ENCODE peak calls at places on chromosomes 3 and 15, in nine cellular contexts. S is GM19239, Y is lower lobe of right lung, T is HFFc6, X is Calu3, L is mammary epithelial cell, H is cardiac fibroblast, A is non-pigmented ciliary epithelial cell, M is EL. W is an unnamed sample.

GRCh38 chr15:28107111-28107893 is 8.2 kb upstream of the OCA2 start:
- DNase-seq in S (no peak), Y (peak; percentile 49), T (no peak), X (no peak), L (no peak), H (peak; percentile 34), A (no peak), M (peak; percentile 30), W (no peak)

GRCh38 chr3:111227216-111227615 is 155.6 kb downstream of the NECTIN3 start:
- DNase-seq in S (no peak), Y (no peak), T (peak; percentile 58), X (no peak), L (peak; percentile 80), H (peak; percentile 76), A (peak; percentile 42), M (peak; percentile 70), W (no peak)

GRCh38 chr3:110900583-110900982 is 171.0 kb upstream of the NECTIN3 start:
- DNase-seq in S (no peak), Y (no peak), T (peak; percentile 77), X (no peak), L (no peak), H (peak; percentile 6), A (no peak), M (peak; percentile 76), W (no peak)

GRCh38 chr3:137222736-137223135 is 265.0 kb downstream of the IL20RB start:
- DNase-seq in S (no peak), Y (no peak), T (no peak), X (no peak), L (no peak), H (no peak), A (no peak), M (no peak), W (no peak)

GRCh38 chr3:137148917-137149316 is 191.1 kb downstream of the IL20RB start:
- DNase-seq in S (no peak), Y (no peak), T (no peak), X (no peak), L (no peak), H (no peak), A (no peak), M (no peak), W (no peak)

GRCh38 chr3:31268868-31269267 is 263.9 kb upstream of the STT3B start:
- DNase-seq in S (no peak), Y (no peak), T (no peak), X (no peak), L (no peak), H (no peak), A (no peak), M (no peak), W (no peak)

GRCh38 chr15:66586155-66586976 is 20.6 kb upstream of the LCTL start:
- DNase-seq in S (no peak), Y (no peak), T (no peak), X (no peak), L (no peak), H (no peak), A (no peak), M (no peak), W (no peak)

GRCh38 chr15:100245496-100245838 is 96.3 kb downstream of the ADAMTS17 start:
- DNase-seq in S (no peak), Y (no peak), T (no peak), X (no peak), L (no peak), H (no peak), A (no peak), M (no peak), W (no peak)

GRCh38 chr15:57635300-57635944 is 43.7 kb downstream of the MYZAP start:
- DNase-seq in S (no peak), Y (no peak), T (no peak), X (no peak), L (no peak), H (no peak), A (no peak), M (no peak), W (no peak)

GRCh38 chr15:37100109-37100873 is at the start of gene MEIS2:
- DNase-seq in S (peak; percentile 78), Y (peak; percentile 91), T (peak; percentile 87), X (peak; percentile 80), L (peak; percentile 87), H (peak; percentile 92), A (peak; percentile 73), M (peak; percentile 92), W (peak; percentile 64)

GRCh38 chr15:44999105-44999504 is 23.9 kb upstream of the SORD start:
- DNase-seq in S (no peak), Y (no peak), T (no peak), X (no peak), L (no peak), H (no peak), A (no peak), M (no peak), W (no peak)

GRCh38 chr3:128487538-128487812 is 5.5 kb downstream of the GATA2 start:
- DNase-seq in S (no peak), Y (no peak), T (no peak), X (no peak), L (no peak), H (no peak), A (no peak), M (no peak), W (no peak)

GRCh38 chr15:76401285-76401684 is 64.7 kb downstream of the ISL2 start:
- DNase-seq in S (no peak), Y (no peak), T (peak; percentile 38), X (no peak), L (peak; percentile 11), H (peak; percentile 32), A (no peak), M (peak; percentile 33), W (peak; percentile 12)

GRCh38 chr3:174191380-174191779 is 667.8 kb upstream of the NAALADL2 start:
- DNase-seq in S (no peak), Y (no peak), T (no peak), X (no peak), L (no peak), H (no peak), A (no peak), M (no peak), W (no peak)

GRCh38 chr15:92158426-92158825 is 235.3 kb upstream of the ST8SIA2 start:
- DNase-seq in S (no peak), Y (no peak), T (no peak), X (peak; percentile 81), L (peak; percentile 88), H (peak; percentile 3), A (no peak), M (no peak), W (no peak)

GRCh38 chr3:158097571-158098553 is 8.4 kb downstream of the SHOX2 start:
- DNase-seq in S (peak; percentile 74), Y (peak; percentile 82), T (no peak), X (peak; percentile 94), L (peak; percentile 80), H (peak; percentile 61), A (no peak), M (peak; percentile 45), W (no peak)

GRCh38 chr3:98331329-98331728 is 22.3 kb upstream of the OR5K4 start:
- DNase-seq in S (no peak), Y (no peak), T (no peak), X (no peak), L (no peak), H (no peak), A (no peak), M (no peak), W (no peak)

GRCh38 chr3:159765025-159765859 is 223.4 kb upstream of the IL12A start:
- DNase-seq in S (no peak), Y (peak; percentile 61), T (peak; percentile 100), X (peak; percentile 86), L (peak; percentile 98), H (peak; percentile 99), A (peak; percentile 96), M (peak; percentile 100), W (peak; percentile 61)